ENCODE peak calls at places on chromosome 21, in seven cellular contexts. J is ovary; F is PC-3; E is colonic mucosa; M is CD8-positive, alpha-beta T cell; T is left lung; B is right lobe of liver. Y is an unnamed sample.

GRCh38 chr21:23936224-23936623 is 1671.1 kb downstream of the MRPL39 start:
- DNase-seq in J (no peak), F (peak), E (no peak), M (no peak), T (no peak), B (no peak), Y (no peak)

GRCh38 chr21:29056538-29057050 is 16.9 kb downstream of the CCT8 start:
- DNase-seq in J (no peak), F (no peak), E (no peak), M (no peak), T (no peak), B (no peak), Y (no peak)

GRCh38 chr21:31198575-31198974 is 145.5 kb downstream of the TIAM1 start:
- DNase-seq in J (no peak), F (peak), E (no peak), M (no peak), T (no peak), B (no peak), Y (peak)

GRCh38 chr21:31098576-31099005 is 60.3 kb upstream of the KRTAP19-8 start:
- DNase-seq in J (peak), F (peak), E (peak), M (peak), T (peak), B (peak), Y (peak)

GRCh38 chr21:14762734-14763694 is 216.9 kb upstream of the SAMSN1 start:
- DNase-seq in J (no peak), F (no peak), E (no peak), M (no peak), T (no peak), B (no peak), Y (no peak)

GRCh38 chr21:27633631-27634030 is 666.7 kb upstream of the ADAMTS5 start:
- DNase-seq in J (no peak), F (no peak), E (no peak), M (no peak), T (no peak), B (no peak), Y (no peak)

GRCh38 chr21:17673261-17674020 is 60.7 kb upstream of the BTG3 start:
- DNase-seq in J (no peak), F (peak), E (no peak), M (no peak), T (no peak), B (no peak), Y (peak)

GRCh38 chr21:14543983-14544382 is 2.1 kb downstream of the SAMSN1 start:
- DNase-seq in J (no peak), F (no peak), E (no peak), M (no peak), T (no peak), B (no peak), Y (no peak)

GRCh38 chr21:32641715-32642698 is 29.8 kb upstream of the CFAP298 start:
- DNase-seq in J (no peak), F (no peak), E (no peak), M (no peak), T (no peak), B (peak), Y (no peak)

GRCh38 chr21:15706686-15707085 is 23.1 kb upstream of the USP25 start:
- DNase-seq in J (no peak), F (peak), E (peak), M (no peak), T (no peak), B (no peak), Y (peak)

GRCh38 chr21:28215214-28215954 is 777.3 kb downstream of the LTN1 start:
- DNase-seq in J (no peak), F (peak), E (no peak), M (no peak), T (no peak), B (no peak), Y (peak)

GRCh38 chr21:43921602-43921978 is 56.6 kb downstream of the AGPAT3 start:
- DNase-seq in J (no peak), F (no peak), E (no peak), M (peak), T (no peak), B (no peak), Y (no peak)

GRCh38 chr21:24436236-24436635 is 1171.0 kb downstream of the MRPL39 start:
- DNase-seq in J (no peak), F (no peak), E (no peak), M (no peak), T (no peak), B (no peak), Y (no peak)

GRCh38 chr21:20086508-20086907 is 911.7 kb upstream of the NCAM2 start:
- DNase-seq in J (no peak), F (no peak), E (no peak), M (no peak), T (no peak), B (no peak), Y (no peak)

GRCh38 chr21:30257773-30258172 is 25.0 kb downstream of the KRTAP24-1 start:
- DNase-seq in J (no peak), F (peak), E (peak), M (no peak), T (no peak), B (no peak), Y (peak)

GRCh38 chr21:36134820-36135390 is at the start of gene CBR3:
- DNase-seq in J (peak), F (peak), E (peak), M (peak), T (peak), B (peak), Y (peak)

GRCh38 chr21:31326478-31327247 is 17.4 kb downstream of the TIAM1 start:
- DNase-seq in J (no peak), F (no peak), E (no peak), M (no peak), T (no peak), B (no peak), Y (no peak)

GRCh38 chr21:43603641-43604504 is 55.4 kb downstream of the HSF2BP start:
- DNase-seq in J (no peak), F (no peak), E (no peak), M (no peak), T (no peak), B (no peak), Y (no peak)

GRCh38 chr21:15063821-15064575 is 802 bp downstream of the NRIP1 start:
- DNase-seq in J (peak), F (peak), E (peak), M (no peak), T (peak), B (peak), Y (peak)

GRCh38 chr21:28943631-28944030 is 49.0 kb downstream of the LTN1 start:
- DNase-seq in J (no peak), F (no peak), E (no peak), M (no peak), T (no peak), B (no peak), Y (no peak)

GRCh38 chr21:36691539-36692124 is 7.3 kb upstream of the SIM2 start:
- DNase-seq in J (no peak), F (no peak), E (no peak), M (no peak), T (no peak), B (no peak), Y (no peak)

GRCh38 chr21:40623550-40623949 is 223.4 kb downstream of the DSCAM start:
- DNase-seq in J (no peak), F (no peak), E (no peak), M (no peak), T (no peak), B (no peak), Y (no peak)

GRCh38 chr21:30189763-30190162 is 23.2 kb upstream of the CLDN17 start:
- DNase-seq in J (no peak), F (no peak), E (no peak), M (no peak), T (no peak), B (no peak), Y (no peak)

GRCh38 chr21:32336711-32337110 is 38.1 kb downstream of the MRAP start:
- DNase-seq in J (no peak), F (peak), E (no peak), M (no peak), T (no peak), B (peak), Y (peak)

GRCh38 chr21:30336596-30336995 is 898 bp downstream of the KRTAP27-1 start:
- DNase-seq in J (no peak), F (no peak), E (no peak), M (no peak), T (no peak), B (no peak), Y (peak)

GRCh38 chr21:36579898-36580297 is 100.0 kb upstream of the CLDN14 start:
- DNase-seq in J (no peak), F (no peak), E (no peak), M (no peak), T (no peak), B (no peak), Y (no peak)

GRCh38 chr21:18744840-18745239 is 341.3 kb upstream of the TMPRSS15 start:
- DNase-seq in J (no peak), F (no peak), E (no peak), M (no peak), T (no peak), B (no peak), Y (no peak)

GRCh38 chr21:40546657-40547056 is 300.3 kb downstream of the DSCAM start:
- DNase-seq in J (no peak), F (no peak), E (no peak), M (no peak), T (no peak), B (no peak), Y (no peak)

GRCh38 chr21:23488245-23488644 is 2119.0 kb downstream of the MRPL39 start:
- DNase-seq in J (no peak), F (no peak), E (no peak), M (no peak), T (no peak), B (no peak), Y (no peak)

GRCh38 chr21:14773777-14774345 is 227.7 kb upstream of the SAMSN1 start:
- DNase-seq in J (no peak), F (peak), E (peak), M (peak), T (peak), B (no peak), Y (peak)

GRCh38 chr21:26754853-26755252 is 90.4 kb downstream of the ADAMTS1 start:
- DNase-seq in J (no peak), F (no peak), E (no peak), M (no peak), T (no peak), B (no peak), Y (no peak)

GRCh38 chr21:44938976-44939531 is 775 bp upstream of the SLX9 start:
- DNase-seq in J (peak), F (peak), E (no peak), M (no peak), T (no peak), B (no peak), Y (no peak)
- H3K27ac ChIP-seq in J (no peak), F (peak), E (no peak), M (peak), T (no peak), B (no peak), Y (peak)

GRCh38 chr21:46532080-46532479 is 72.8 kb downstream of the S100B start:
- DNase-seq in J (no peak), F (no peak), E (no peak), M (peak), T (no peak), B (no peak), Y (no peak)
- TF ChIP-seq CTCF in J (no peak), F (no peak), E (no peak), M (no peak), T (no peak), B (no peak), Y (no peak)

DNA sequence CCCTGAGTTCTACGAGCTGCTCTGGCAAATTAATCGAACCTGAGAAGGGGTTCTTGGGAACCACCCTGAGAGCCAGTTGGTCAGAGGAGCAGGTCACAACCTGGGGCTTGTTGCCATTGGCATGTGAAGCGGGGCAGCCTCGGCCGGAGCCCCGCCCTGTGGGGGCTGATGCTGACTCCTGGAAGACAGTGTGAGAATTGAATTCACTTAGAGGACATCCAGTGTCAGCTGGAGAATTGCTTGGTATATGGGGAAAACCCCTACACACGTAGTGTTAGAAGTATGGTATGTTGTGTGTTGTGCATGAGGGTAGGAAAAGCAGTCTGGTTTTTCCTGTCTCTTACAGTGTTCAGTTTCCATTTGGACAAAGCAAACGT is 11.6 kb downstream of the SLC37A1 start:
- DNase-seq in J (peak), F (no peak), E (no peak), M (no peak), T (peak), B (no peak), Y (no peak)
- H3K27ac ChIP-seq in J (peak), F (peak), E (peak), M (peak), T (peak), B (no peak), Y (no peak)

GRCh38 chr21:39079617-39080016 is 103.6 kb downstream of the PSMG1 start:
- DNase-seq in J (no peak), F (no peak), E (peak), M (no peak), T (peak), B (peak), Y (no peak)
- TF ChIP-seq CTCF in J (no peak), F (no peak), E (no peak), M (no peak), T (no peak), B (no peak), Y (no peak)

DNA sequence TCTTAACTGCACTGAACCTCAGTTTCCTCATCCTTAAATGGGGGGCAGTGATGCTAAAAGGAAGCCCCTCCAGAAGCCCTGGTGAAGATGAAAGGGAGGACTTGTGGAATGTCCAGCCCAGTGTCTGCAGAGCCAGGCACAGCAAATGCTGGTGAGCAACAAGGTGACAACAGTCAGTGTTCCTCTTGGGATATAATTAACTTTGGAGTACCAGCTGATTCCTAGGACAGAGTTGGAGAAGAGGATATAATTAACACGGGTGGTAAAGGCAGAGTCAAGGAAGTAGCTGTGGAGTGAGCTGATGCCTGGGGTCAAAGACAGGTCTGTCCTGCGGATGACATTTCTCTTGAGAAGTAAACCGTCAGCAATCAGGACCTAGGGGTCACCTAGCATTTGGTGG is 60.7 kb upstream of the MRPS6 start:
- DNase-seq in J (no peak), F (no peak), E (no peak), M (no peak), T (no peak), B (no peak), Y (no peak)
- H3K27ac ChIP-seq in J (no peak), F (no peak), E (no peak), M (no peak), T (no peak), B (no peak), Y (no peak)

GRCh38 chr21:21177353-21177986 is 179.3 kb downstream of the NCAM2 start:
- DNase-seq in J (no peak), F (no peak), E (no peak), M (no peak), T (no peak), B (no peak), Y (no peak)

GRCh38 chr21:21182401-21182800 is 184.2 kb downstream of the NCAM2 start:
- DNase-seq in J (no peak), F (no peak), E (no peak), M (no peak), T (no peak), B (no peak), Y (no peak)

GRCh38 chr21:21183092-21183491 is 184.9 kb downstream of the NCAM2 start:
- DNase-seq in J (no peak), F (no peak), E (no peak), M (no peak), T (no peak), B (no peak), Y (no peak)

GRCh38 chr21:21175798-21176334 is 177.7 kb downstream of the NCAM2 start:
- DNase-seq in J (no peak), F (no peak), E (no peak), M (no peak), T (no peak), B (no peak), Y (no peak)

DNA sequence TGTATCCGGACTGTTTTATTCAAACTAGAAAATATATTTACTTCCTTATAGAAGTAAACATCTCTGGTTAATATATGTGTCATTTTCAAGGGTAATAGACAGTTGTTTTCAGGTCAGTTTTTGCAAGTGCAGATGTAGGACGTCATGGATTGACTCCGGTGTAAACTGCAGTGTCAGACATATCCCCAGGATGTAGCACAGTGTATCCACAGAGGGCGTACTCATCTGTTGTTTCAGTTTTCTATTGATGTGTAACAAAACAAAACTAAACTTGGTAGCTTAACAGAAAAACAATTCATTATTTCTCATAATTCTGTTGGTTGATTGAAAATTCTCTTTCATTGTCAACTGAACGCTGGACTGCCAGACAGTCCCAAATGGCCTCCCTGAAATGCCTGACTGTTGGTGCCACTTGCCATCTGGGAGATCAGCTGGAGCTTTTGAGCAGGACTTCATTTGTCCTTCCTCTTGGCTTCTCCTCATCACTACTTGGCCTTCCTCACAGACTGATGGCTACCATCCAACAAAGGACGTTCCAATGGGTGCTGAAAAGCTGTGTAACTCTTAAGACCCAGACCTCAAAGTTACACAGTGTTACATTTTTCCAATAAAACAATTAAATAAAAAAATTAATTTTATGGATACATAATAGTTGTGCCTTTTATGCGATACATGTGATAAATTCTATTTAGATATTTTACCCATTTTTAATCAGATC is 181.6 kb downstream of the NCAM2 start:
- DNase-seq in J (no peak), F (no peak), E (no peak), M (no peak), T (no peak), B (no peak), Y (no peak)
- TF ChIP-seq CTCF in J (no peak), F (no peak), E (no peak), M (no peak), T (no peak), B (no peak), Y (no peak)

GRCh38 chr21:35021546-35021945 is 27.6 kb downstream of the RUNX1 start:
- DNase-seq in J (no peak), F (no peak), E (no peak), M (no peak), T (no peak), B (no peak), Y (no peak)

GRCh38 chr21:35017256-35017655 is 31.8 kb downstream of the RUNX1 start:
- DNase-seq in J (no peak), F (no peak), E (no peak), M (no peak), T (no peak), B (no peak), Y (no peak)

GRCh38 chr21:35020902-35021301 is 28.2 kb downstream of the RUNX1 start:
- DNase-seq in J (no peak), F (peak), E (no peak), M (no peak), T (no peak), B (no peak), Y (no peak)

GRCh38 chr21:35020446-35020845 is 28.7 kb downstream of the RUNX1 start:
- DNase-seq in J (no peak), F (no peak), E (no peak), M (no peak), T (no peak), B (no peak), Y (no peak)

GRCh38 chr21:35019631-35020032 is 29.5 kb downstream of the RUNX1 start:
- DNase-seq in J (no peak), F (peak), E (peak), M (no peak), T (no peak), B (peak), Y (no peak)
- H3K27ac ChIP-seq in J (no peak), F (peak), E (peak), M (no peak), T (no peak), B (no peak), Y (no peak)

GRCh38 chr21:38980416-38981319 is 174.9 kb downstream of the ETS2 start:
- DNase-seq in J (no peak), F (no peak), E (no peak), M (no peak), T (no peak), B (no peak), Y (no peak)
- TF ChIP-seq CTCF in J (no peak), F (no peak), E (no peak), M (no peak), T (no peak), B (no peak), Y (no peak)

GRCh38 chr21:41763996-41764395 is 2.9 kb downstream of the RIPK4 start:
- DNase-seq in J (no peak), F (no peak), E (no peak), M (no peak), T (no peak), B (no peak), Y (no peak)
- H3K27ac ChIP-seq in J (no peak), F (peak), E (no peak), M (no peak), T (no peak), B (no peak), Y (peak)